ENCODE peak calls at places on chromosomes 11 and 22, in ten cellular contexts. O is NCI-H1092; P is activated T-helper 1 cell treated with anti-CD3 and anti-CD28 coated beads, Interleukin-2, amount 50 U/mL, for 16 hours; X is heart right ventricle; W is foreskin melanocyte; T is NCI-H774; J is T-helper 9 cell; C is COR-L47; M is lower leg skin; Y is nephron progenitor cell. N is an unnamed sample.

GRCh38 chr22:21719024-21719423 is 16.6 kb downstream of the YPEL1 start:
- DNase-seq in O (no peak), W (no peak), X (no peak), J (no peak), M (no peak), P (no peak), T (no peak), Y (no peak), C (no peak), N (no peak)

GRCh38 chr11:107370390-107370789 is 87.2 kb downstream of the CWF19L2 start:
- DNase-seq in O (no peak), X (no peak), T (no peak), W (peak), C (no peak), J (no peak), P (no peak), Y (no peak), M (no peak), N (no peak)

GRCh38 chr22:30186048-30186447 is 60.5 kb downstream of the LIF start:
- DNase-seq in O (peak), T (peak), P (no peak), X (no peak), W (no peak), M (no peak), J (no peak), Y (no peak), C (peak), N (no peak)

GRCh38 chr11:58628446-58628845 is 6.0 kb downstream of the CNTF start:
- DNase-seq in W (no peak), C (no peak), Y (no peak), X (peak), T (no peak), P (no peak), O (no peak), M (no peak), J (no peak), N (no peak)

GRCh38 chr11:69669486-69669885 is 5.7 kb downstream of the LTO1 start:
- DNase-seq in J (no peak), T (no peak), X (no peak), C (no peak), O (no peak), W (no peak), Y (no peak), M (peak), P (no peak), N (no peak)

GRCh38 chr11:8258771-8259170 is 4.9 kb downstream of the LMO1 start:
- DNase-seq in P (no peak), W (no peak), T (no peak), X (no peak), C (no peak), M (peak), J (no peak), O (no peak), Y (no peak), N (no peak)

GRCh38 chr11:120132645-120133185 is 5.2 kb downstream of the TRIM29 start:
- DNase-seq in M (peak), W (no peak), C (no peak), J (no peak), T (no peak), X (no peak), P (no peak), Y (no peak), O (no peak), N (no peak)

GRCh38 chr11:128568166-128568778 is 19.1 kb downstream of the ETS1 start:
- DNase-seq in T (no peak), Y (peak), X (peak), M (no peak), J (no peak), P (no peak), W (no peak), O (no peak), C (no peak), N (no peak)

GRCh38 chr11:128544625-128545024 is 42.7 kb downstream of the ETS1 start:
- DNase-seq in W (peak), C (peak), O (peak), J (no peak), P (no peak), T (peak), X (no peak), M (no peak), Y (no peak), N (no peak)

GRCh38 chr11:118841469-118842222 is 42.0 kb upstream of the CXCR5 start:
- DNase-seq in J (peak), O (no peak), T (no peak), Y (no peak), W (no peak), P (no peak), X (no peak), C (no peak), M (no peak), N (no peak)

GRCh38 chr11:2530855-2531200 is 86.0 kb downstream of the KCNQ1 start:
- DNase-seq in W (no peak), M (no peak), X (no peak), C (no peak), P (no peak), O (no peak), J (no peak), Y (no peak), T (no peak), N (no peak)

GRCh38 chr22:31870890-31871289 is 73.4 kb upstream of the YWHAH start:
- DNase-seq in X (no peak), Y (no peak), J (no peak), O (no peak), M (no peak), T (no peak), W (peak), C (peak), P (no peak), N (no peak)

GRCh38 chr11:35491231-35491871 is 34.1 kb downstream of the PAMR1 start:
- DNase-seq in W (peak), X (no peak), P (no peak), C (no peak), O (no peak), J (no peak), M (no peak), Y (no peak), T (no peak), N (no peak)

GRCh38 chr22:29328566-29329500 is 13.3 kb upstream of the RASL10A start:
- DNase-seq in Y (no peak), T (no peak), C (no peak), O (no peak), W (no peak), P (no peak), J (no peak), M (no peak), X (no peak), N (no peak)

GRCh38 chr11:76656087-76656531 is 14.4 kb downstream of the LRRC32 start:
- DNase-seq in O (no peak), P (no peak), M (peak), Y (no peak), W (no peak), J (no peak), X (no peak), T (no peak), C (no peak), N (no peak)

GRCh38 chr11:11028017-11028692 is 170.3 kb upstream of the ZBED5 start:
- DNase-seq in T (peak), P (peak), J (peak), Y (peak), O (peak), M (peak), C (peak), W (peak), X (peak), N (peak)

GRCh38 chr11:59728913-59729312 is 15.3 kb upstream of the OR10V1 start:
- DNase-seq in T (no peak), P (no peak), C (no peak), W (no peak), J (no peak), O (no peak), M (no peak), Y (no peak), X (no peak), N (no peak)

GRCh38 chr22:37187891-37188761 is at the start of gene C1QTNF6:
- DNase-seq in O (no peak), X (no peak), Y (peak), C (no peak), T (no peak), W (peak), P (no peak), J (no peak), M (no peak), N (peak)

GRCh38 chr22:44676441-44677298 is 25.3 kb upstream of the PRR5 start:
- DNase-seq in Y (no peak), C (no peak), M (no peak), J (no peak), X (no peak), P (no peak), W (no peak), O (no peak), T (no peak), N (no peak)

GRCh38 chr22:26367402-26368245 is 61.4 kb upstream of the ASPHD2 start:
- DNase-seq in T (no peak), Y (peak), M (no peak), C (peak), X (peak), J (peak), W (peak), O (peak), P (peak), N (peak)

GRCh38 chr22:40685406-40685805 is 6.1 kb downstream of the MCHR1 start:
- DNase-seq in W (no peak), J (no peak), Y (no peak), M (no peak), T (no peak), O (no peak), P (no peak), X (no peak), C (no peak), N (no peak)

GRCh38 chr11:68048681-68049508 is 10.1 kb downstream of the TCIRG1 start:
- DNase-seq in P (no peak), O (no peak), T (no peak), M (no peak), Y (no peak), J (no peak), W (no peak), X (no peak), C (no peak), N (no peak)

GRCh38 chr11:2530131-2530854 is 85.5 kb downstream of the KCNQ1 start:
- DNase-seq in Y (no peak), O (no peak), T (no peak), X (no peak), J (no peak), M (peak), C (no peak), P (no peak), W (no peak), N (no peak)

GRCh38 chr11:126140932-126141291 is 70.5 kb downstream of the RPUSD4 start:
- DNase-seq in C (peak), P (no peak), W (peak), O (peak), Y (no peak), X (peak), T (peak), J (no peak), M (peak), N (no peak)

GRCh38 chr11:43582837-43583462 is 97.6 kb upstream of the HSD17B12 start:
- DNase-seq in T (no peak), O (no peak), X (no peak), P (no peak), M (no peak), J (no peak), W (no peak), Y (peak), C (no peak), N (no peak)

N was measured in endothelial cell.